ENCODE peak calls at places on chromosomes 16 and 17, in seven cellular contexts. P, S, M, T, X, Q and W are unnamed samples.

GRCh38 chr16:86303787-86304685 is 206.3 kb upstream of the FOXF1 start:
- DNase-seq in P (no peak), S (no peak), M (no peak), T (no peak), X (no peak), Q (no peak), W (no peak)

GRCh38 chr17:50146927-50147640 is 3.4 kb downstream of the PPP1R9B start:
- DNase-seq in P (no peak), S (no peak), M (no peak), T (no peak), X (no peak), Q (no peak), W (no peak)

GRCh38 chr16:31395647-31396046 is 2.5 kb downstream of the ITGAD start:
- DNase-seq in P (no peak), S (no peak), M (no peak), T (no peak), X (no peak), Q (no peak), W (no peak)

GRCh38 chr16:49405123-49405522 is 31.5 kb downstream of the C16orf78 start:
- DNase-seq in P (no peak), S (no peak), M (no peak), T (no peak), X (no peak), Q (no peak), W (no peak)

GRCh38 chr16:2946649-2947048 is 17.4 kb upstream of the KREMEN2 start:
- DNase-seq in P (no peak), S (no peak), M (no peak), T (no peak), X (no peak), Q (no peak), W (no peak)

GRCh38 chr17:31726980-31727427 is 132.0 kb downstream of the COPRS start:
- DNase-seq in P (peak; percentile 31), S (no peak), M (no peak), T (no peak), X (no peak), Q (no peak), W (no peak)

GRCh38 chr17:9360610-9361571 is 214.7 kb downstream of the STX8 start:
- DNase-seq in P (no peak), S (no peak), M (no peak), T (no peak), X (peak; percentile 90), Q (no peak), W (no peak)

GRCh38 chr16:47523342-47524006 is 62.3 kb downstream of the PHKB start:
- DNase-seq in P (no peak), S (no peak), M (no peak), T (no peak), X (peak; percentile 91), Q (peak; percentile 78), W (no peak)

GRCh38 chr16:2385441-2385840 is 43.8 kb upstream of the CCNF start:
- DNase-seq in P (no peak), S (no peak), M (no peak), T (no peak), X (no peak), Q (no peak), W (no peak)

GRCh38 chr17:31523862-31524730 is 132.6 kb downstream of the RAB11FIP4 start:
- DNase-seq in P (no peak), S (no peak), M (no peak), T (no peak), X (no peak), Q (no peak), W (no peak)

GRCh38 chr16:138049-138417 is 440 bp downstream of the NPRL3 start:
- DNase-seq in P (peak; percentile 71), S (no peak), M (no peak), T (peak; percentile 76), X (no peak), Q (no peak), W (peak; percentile 57)

GRCh38 chr16:4869147-4869790 is 22.0 kb downstream of the UBN1 start:
- DNase-seq in P (no peak), S (no peak), M (no peak), T (no peak), X (no peak), Q (no peak), W (no peak)

GRCh38 chr17:55348749-55349354 is 72.8 kb downstream of the MMD start:
- DNase-seq in P (peak; percentile 57), S (peak; percentile 42), M (peak; percentile 65), T (peak; percentile 52), X (peak; percentile 69), Q (no peak), W (peak; percentile 31)

GRCh38 chr17:43984521-43984920 is 19.9 kb upstream of the NAGS start:
- DNase-seq in P (no peak), S (no peak), M (no peak), T (no peak), X (no peak), Q (no peak), W (peak; percentile 27)

GRCh38 chr16:30381351-30382041 is 865 bp downstream of the SEPTIN1 start:
- DNase-seq in P (no peak), S (no peak), M (no peak), T (peak; percentile 82), X (no peak), Q (no peak), W (no peak)

GRCh38 chr16:4561565-4561964 is 5.4 kb downstream of the C16orf96 start:
- DNase-seq in P (no peak), S (no peak), M (no peak), T (peak; percentile 5), X (no peak), Q (no peak), W (no peak)

GRCh38 chr16:9225527-9226316 is 134.3 kb downstream of the HAPSTR1 start:
- DNase-seq in P (no peak), S (peak; percentile 12), M (peak; percentile 46), T (peak; percentile 25), X (peak; percentile 59), Q (no peak), W (peak; percentile 48)

GRCh38 chr17:36196099-36196496 is 460 bp downstream of the CCL3L1 start:
- DNase-seq in P (no peak), S (no peak), M (no peak), T (no peak), X (no peak), Q (no peak), W (no peak)
- TF ChIP-seq SP1 in P (no peak), S (no peak), M (no peak), T (no peak), X (no peak), Q (no peak), W (no peak)

DNA sequence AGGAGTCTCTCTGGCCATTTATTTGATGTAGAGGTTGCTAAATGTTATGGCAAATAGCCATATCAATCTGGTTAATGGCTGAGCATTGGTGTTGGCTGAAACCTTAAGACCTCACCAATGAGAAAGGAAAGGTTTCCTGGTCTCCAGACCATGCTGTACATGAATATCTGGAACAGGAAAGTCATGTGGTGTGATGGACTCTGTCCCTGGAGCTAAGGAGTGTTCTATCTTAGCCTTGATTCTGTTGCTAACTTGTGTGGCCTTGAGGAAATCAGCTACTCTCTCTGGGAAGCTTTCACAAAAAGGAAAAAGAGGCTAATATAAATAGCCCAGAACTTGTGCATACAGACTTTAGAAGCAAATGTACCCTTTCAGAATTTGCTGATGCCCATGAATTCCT is 287.7 kb downstream of the NPIPA8 start:
- DNase-seq in P (no peak), S (no peak), M (no peak), T (no peak), X (no peak), Q (no peak), W (no peak)
- TF ChIP-seq SP1 in P (no peak), S (no peak), M (no peak), T (no peak), X (no peak), Q (no peak), W (no peak)

GRCh38 chr17:57366558-57367351 is 110.4 kb downstream of the MSI2 start:
- DNase-seq in P (no peak), S (no peak), M (no peak), T (peak; percentile 35), X (peak; percentile 75), Q (no peak), W (no peak)

GRCh38 chr17:57370583-57370982 is 114.3 kb downstream of the MSI2 start:
- DNase-seq in P (no peak), S (no peak), M (no peak), T (no peak), X (no peak), Q (no peak), W (no peak)

GRCh38 chr17:57369509-57369945 is 113.2 kb downstream of the MSI2 start:
- DNase-seq in P (no peak), S (no peak), M (no peak), T (no peak), X (peak; percentile 15), Q (no peak), W (no peak)

GRCh38 chr17:57370051-57370581 is 113.8 kb downstream of the MSI2 start:
- DNase-seq in P (no peak), S (no peak), M (no peak), T (no peak), X (peak; percentile 94), Q (no peak), W (no peak)

GRCh38 chr17:57368637-57369336 is 112.5 kb downstream of the MSI2 start:
- DNase-seq in P (no peak), S (no peak), M (no peak), T (no peak), X (peak; percentile 12), Q (no peak), W (no peak)
- TF ChIP-seq SP1 in P (no peak), S (no peak), M (no peak), T (no peak), X (no peak), Q (no peak), W (no peak)

DNA sequence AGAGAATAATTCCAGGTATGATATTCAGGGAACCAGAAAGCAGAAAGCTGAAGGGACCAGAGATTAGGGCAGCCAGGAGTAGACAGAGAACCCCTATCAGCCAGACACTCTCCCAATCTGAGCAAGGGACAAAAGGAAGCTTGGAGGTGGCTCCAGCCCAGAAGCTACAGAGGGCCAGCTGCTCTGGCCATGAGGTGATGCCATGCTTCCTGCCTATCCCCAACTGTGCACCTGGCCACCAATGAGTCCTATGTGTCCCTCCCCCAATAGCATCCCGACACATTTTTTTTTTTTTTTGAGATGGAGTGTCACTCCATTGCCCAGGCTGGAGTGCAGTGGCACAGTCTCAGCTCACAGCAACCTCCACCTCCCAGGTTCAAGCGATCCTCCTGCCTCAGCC is 30.0 kb downstream of the NSMCE1 start:
- DNase-seq in P (no peak), S (no peak), M (no peak), T (no peak), X (no peak), Q (no peak), W (no peak)
- TF ChIP-seq SP1 in P (no peak), S (no peak), M (no peak), T (no peak), X (no peak), Q (no peak), W (no peak)

GRCh38 chr17:38605230-38605851 is 411 bp downstream of the SRCIN1 start:
- DNase-seq in P (peak; percentile 82), S (no peak), M (peak; percentile 52), T (no peak), X (no peak), Q (no peak), W (peak; percentile 76)
- TF ChIP-seq SP1 in P (no peak), S (no peak), M (no peak), T (no peak), X (no peak), Q (no peak), W (no peak)